ENCODE peak calls at places on chromosome 9, in five cellular contexts. C is fibroblast of lung, T is left ventricle myocardium inferior, K is adrenal gland, N is MCF 10A. X is an unnamed sample.

GRCh38 chr9:134276463-134277245 is 49.6 kb upstream of the RXRA start:
- DNase-seq in C (no peak), T (no peak), K (no peak), N (no peak), X (no peak)

GRCh38 chr9:134964271-134964670 is 46.6 kb upstream of the FCN1 start:
- DNase-seq in C (no peak), T (no peak), K (no peak), N (no peak), X (no peak)

GRCh38 chr9:2016411-2017208 is 1.5 kb downstream of the SMARCA2 start:
- DNase-seq in C (peak; percentile 75), T (peak; percentile 83), K (peak; percentile 89), N (peak; percentile 82), X (peak; percentile 44)

GRCh38 chr9:136527721-136528710 is 17.8 kb downstream of the NOTCH1 start:
- DNase-seq in C (no peak), T (no peak), K (no peak), N (no peak), X (no peak)

GRCh38 chr9:6564370-6564769 is 81.2 kb downstream of the GLDC start:
- DNase-seq in C (peak; percentile 18), T (no peak), K (no peak), N (peak; percentile 61), X (no peak)

GRCh38 chr9:129054163-129054851 is 17.9 kb downstream of the MIGA2 start:
- DNase-seq in C (peak; percentile 22), T (no peak), K (no peak), N (no peak), X (no peak)

GRCh38 chr9:33133186-33133585 is 34.0 kb downstream of the B4GALT1 start:
- DNase-seq in C (no peak), T (no peak), K (peak; percentile 63), N (peak; percentile 82), X (no peak)

GRCh38 chr9:136133959-136134484 is 15.3 kb upstream of the TMEM250 start:
- DNase-seq in C (no peak), T (no peak), K (no peak), N (no peak), X (no peak)

GRCh38 chr9:136483589-136484152 is 831 bp upstream of the SEC16A start:
- DNase-seq in C (peak; percentile 84), T (peak; percentile 93), K (peak; percentile 95), N (peak; percentile 85), X (peak; percentile 79)

GRCh38 chr9:71544464-71544863 is 223.8 kb downstream of the CEMIP2 start:
- DNase-seq in C (no peak), T (no peak), K (no peak), N (no peak), X (no peak)

DNA sequence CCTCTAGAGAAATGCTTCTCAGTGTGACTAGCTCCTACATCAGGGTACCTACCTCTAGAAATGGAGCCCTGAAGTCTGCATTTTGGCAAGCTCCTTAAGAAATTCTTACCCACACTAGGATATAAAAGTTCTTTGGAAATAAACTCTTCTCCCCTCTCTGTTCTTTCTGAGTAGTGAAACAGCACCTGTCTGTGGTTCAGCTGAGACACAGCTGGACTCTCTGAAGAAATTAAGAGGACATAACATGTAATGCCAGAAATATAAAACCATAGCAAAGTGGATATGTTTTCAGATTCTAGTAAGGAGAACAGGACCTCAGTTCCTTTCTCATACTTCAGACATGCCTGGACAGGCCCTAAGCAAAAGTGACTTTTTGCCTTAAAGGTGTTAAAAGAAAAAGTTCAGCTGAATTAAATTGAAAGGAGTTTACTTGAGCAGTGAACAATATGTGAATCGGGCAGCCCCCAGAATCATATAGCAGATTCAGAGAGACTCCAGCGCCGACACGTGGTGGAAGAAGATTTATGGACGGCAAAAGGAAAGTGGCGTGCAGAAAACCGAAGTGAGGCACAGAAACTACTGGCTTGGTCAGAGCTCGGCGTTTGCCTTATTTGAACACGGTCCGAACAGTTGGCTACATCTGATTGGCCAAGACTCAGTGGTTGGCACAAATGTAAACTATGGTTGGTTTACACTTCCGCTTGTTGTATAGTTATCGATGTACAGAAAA is 64.5 kb downstream of the PRKACG start:
- DNase-seq in C (peak; percentile 10), T (peak; percentile 24), K (peak; percentile 56), N (no peak), X (no peak)
- TF ChIP-seq CTCF in C (peak; percentile 18), T (peak; percentile 37), K (peak; percentile 20), N (no peak), X (peak; percentile 59)

GRCh38 chr9:114614373-114614772 is 3.3 kb downstream of the TMEM268 start:
- DNase-seq in C (no peak), T (no peak), K (no peak), N (no peak), X (no peak)
- TF ChIP-seq CTCF in C (no peak), T (no peak), K (no peak), N (no peak), X (no peak)

DNA sequence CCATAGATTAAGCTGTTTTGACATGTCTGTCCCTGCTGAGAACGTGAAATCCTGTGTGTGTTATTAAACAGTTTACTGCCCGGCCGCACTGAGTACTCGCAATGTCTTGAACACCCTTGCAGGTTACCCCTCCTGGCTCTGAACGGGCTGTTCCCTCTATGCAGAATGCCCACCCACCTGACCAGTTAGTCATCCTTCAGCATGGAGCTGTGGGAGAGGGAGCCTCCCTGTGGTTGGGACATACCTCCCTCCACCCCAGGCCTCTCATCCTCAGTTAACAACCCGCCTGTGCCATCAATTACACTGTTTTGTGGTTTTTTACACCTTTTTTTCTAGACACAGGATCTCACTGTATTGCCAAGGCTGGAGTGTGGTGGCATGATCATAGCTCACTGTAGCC is 26.0 kb downstream of the TJP2 start:
- DNase-seq in C (peak; percentile 51), T (no peak), K (no peak), N (peak; percentile 73), X (no peak)
- TF ChIP-seq CTCF in C (no peak), T (no peak), K (no peak), N (no peak), X (no peak)

GRCh38 chr9:35553670-35554543 is 51.2 kb upstream of the TESK1 start:
- DNase-seq in C (peak; percentile 84), T (peak; percentile 58), K (peak; percentile 91), N (peak; percentile 78), X (peak; percentile 63)
- TF ChIP-seq CTCF in C (peak; percentile 86), T (peak; percentile 96), K (peak; percentile 90), N (peak; percentile 90), X (peak; percentile 82)